ENCODE peak calls at places on chromosomes 5 and 9, in six cellular contexts. L is trophoblast cell; R is mammary epithelial cell; V is epithelial cell of esophagus; E is CD8-positive, alpha-beta T cell; M is cardiac fibroblast. A is an unnamed sample.

GRCh38 chr5:63262191-63262981 is 683.8 kb downstream of the LRRC70 start:
- DNase-seq in R (peak; percentile 72), V (peak; percentile 80), L (no peak), E (no peak), M (peak; percentile 87), A (no peak)

GRCh38 chr5:61790007-61790406 is 457.9 kb downstream of the ZSWIM6 start:
- DNase-seq in E (no peak), R (no peak), L (no peak), M (no peak), V (no peak), A (no peak)

GRCh38 chr5:133050500-133050899 is 1.3 kb upstream of the HSPA4 start:
- DNase-seq in E (no peak), L (no peak), V (peak; percentile 13), R (no peak), M (no peak), A (no peak)

GRCh38 chr9:83981126-83981871 is 694 bp downstream of the RMI1 start:
- DNase-seq in M (peak; percentile 63), E (peak; percentile 36), L (peak; percentile 86), V (peak; percentile 93), R (peak; percentile 69), A (peak; percentile 41)

GRCh38 chr5:152505442-152506042 is 100.5 kb upstream of the NMUR2 start:
- DNase-seq in E (no peak), V (peak; percentile 72), R (peak; percentile 51), M (peak; percentile 67), L (peak; percentile 78), A (peak; percentile 61)

GRCh38 chr9:3848445-3849114 is 322.8 kb upstream of the RFX3 start:
- DNase-seq in R (peak; percentile 57), V (peak; percentile 85), E (no peak), M (peak; percentile 57), L (peak; percentile 34), A (no peak)

GRCh38 chr5:128472032-128472431 is 66.0 kb downstream of the FBN2 start:
- DNase-seq in R (no peak), L (peak; percentile 95), E (no peak), M (no peak), V (no peak), A (no peak)

GRCh38 chr5:84816746-84817547 is 432.3 kb upstream of the EDIL3 start:
- DNase-seq in R (peak; percentile 12), L (no peak), E (no peak), M (peak; percentile 18), V (peak; percentile 60), A (no peak)

GRCh38 chr9:135884328-135885035 is 22.9 kb downstream of the CAMSAP1 start:
- DNase-seq in E (no peak), R (no peak), M (peak; percentile 65), V (peak; percentile 47), L (peak; percentile 26), A (no peak)

GRCh38 chr5:127564002-127564769 is 46.7 kb downstream of the PRRC1 start:
- DNase-seq in E (peak; percentile 28), M (peak; percentile 78), V (peak; percentile 75), R (peak; percentile 44), L (peak; percentile 75), A (peak; percentile 81)

GRCh38 chr5:141508808-141509611 is 20.1 kb downstream of the PCDHGC5 start:
- DNase-seq in E (no peak), V (peak; percentile 95), R (peak; percentile 98), L (peak; percentile 65), M (peak; percentile 97), A (no peak)

GRCh38 chr5:37014321-37014720 is 137.8 kb downstream of the NIPBL start:
- DNase-seq in E (no peak), L (no peak), M (no peak), R (no peak), V (no peak), A (no peak)

GRCh38 chr5:143619038-143619437 is 192.9 kb upstream of the HMHB1 start:
- DNase-seq in E (no peak), M (no peak), R (no peak), V (no peak), L (no peak), A (no peak)

GRCh38 chr5:123450641-123451421 is 27.6 kb upstream of the CEP120 start:
- DNase-seq in V (peak; percentile 64), M (peak; percentile 46), R (peak; percentile 32), L (no peak), E (no peak), A (no peak)

GRCh38 chr5:179870403-179870903 is 11.8 kb upstream of the MRNIP start:
- DNase-seq in E (no peak), L (peak; percentile 55), M (peak; percentile 41), V (peak; percentile 24), R (no peak), A (peak; percentile 20)

GRCh38 chr5:96517294-96517693 is 84.2 kb upstream of the PCSK1 start:
- DNase-seq in R (no peak), V (no peak), M (peak; percentile 36), L (no peak), E (no peak), A (no peak)

GRCh38 chr5:10632110-10632903 is 68.4 kb downstream of the ANKRD33B start:
- DNase-seq in E (no peak), R (no peak), L (peak; percentile 47), V (peak; percentile 10), M (peak; percentile 77), A (no peak)

GRCh38 chr5:68345166-68345565 is 129.6 kb downstream of the PIK3R1 start:
- DNase-seq in R (no peak), L (no peak), M (peak; percentile 39), V (no peak), E (no peak), A (no peak)

GRCh38 chr9:23006127-23006526 is 559.5 kb downstream of the DMRTA1 start:
- DNase-seq in R (no peak), E (no peak), V (no peak), L (no peak), M (no peak), A (no peak)

GRCh38 chr9:30932226-30932625 is 1452.2 kb upstream of the ACO1 start:
- DNase-seq in L (peak; percentile 34), M (peak; percentile 2), R (peak; percentile 45), E (no peak), V (peak; percentile 72), A (no peak)

DNA sequence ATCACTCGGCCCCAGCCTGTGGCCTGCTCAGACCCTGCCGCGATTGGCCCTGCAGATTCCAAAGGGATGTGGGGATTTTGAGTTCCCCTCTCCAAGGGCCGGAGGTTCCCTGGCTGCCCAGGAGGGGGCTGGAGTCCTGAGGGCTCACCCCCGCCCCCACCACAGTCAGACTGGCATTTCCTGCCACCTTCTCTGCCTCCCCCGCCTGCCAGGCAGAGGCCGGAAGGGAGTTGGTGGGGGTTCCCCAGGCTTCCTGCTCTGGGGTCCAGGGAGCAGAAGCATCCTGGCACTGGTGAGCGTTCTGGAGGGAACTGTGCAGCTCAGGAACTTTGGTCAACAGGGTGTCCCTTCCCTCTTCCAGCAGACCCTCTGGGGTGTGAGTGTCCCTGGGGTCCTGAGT is 70.6 kb downstream of the RXRA start:
- DNase-seq in M (no peak), E (peak; percentile 72), V (no peak), R (no peak), L (no peak), A (peak; percentile 67)
- H3K4me3 ChIP-seq in M (no peak overlapping the region), E (peak overlapping the region; percentile 60), V (no peak overlapping the region), R (peak overlapping the region; percentile 5), L (no peak overlapping the region), A (peak overlapping the region; percentile 52)

DNA sequence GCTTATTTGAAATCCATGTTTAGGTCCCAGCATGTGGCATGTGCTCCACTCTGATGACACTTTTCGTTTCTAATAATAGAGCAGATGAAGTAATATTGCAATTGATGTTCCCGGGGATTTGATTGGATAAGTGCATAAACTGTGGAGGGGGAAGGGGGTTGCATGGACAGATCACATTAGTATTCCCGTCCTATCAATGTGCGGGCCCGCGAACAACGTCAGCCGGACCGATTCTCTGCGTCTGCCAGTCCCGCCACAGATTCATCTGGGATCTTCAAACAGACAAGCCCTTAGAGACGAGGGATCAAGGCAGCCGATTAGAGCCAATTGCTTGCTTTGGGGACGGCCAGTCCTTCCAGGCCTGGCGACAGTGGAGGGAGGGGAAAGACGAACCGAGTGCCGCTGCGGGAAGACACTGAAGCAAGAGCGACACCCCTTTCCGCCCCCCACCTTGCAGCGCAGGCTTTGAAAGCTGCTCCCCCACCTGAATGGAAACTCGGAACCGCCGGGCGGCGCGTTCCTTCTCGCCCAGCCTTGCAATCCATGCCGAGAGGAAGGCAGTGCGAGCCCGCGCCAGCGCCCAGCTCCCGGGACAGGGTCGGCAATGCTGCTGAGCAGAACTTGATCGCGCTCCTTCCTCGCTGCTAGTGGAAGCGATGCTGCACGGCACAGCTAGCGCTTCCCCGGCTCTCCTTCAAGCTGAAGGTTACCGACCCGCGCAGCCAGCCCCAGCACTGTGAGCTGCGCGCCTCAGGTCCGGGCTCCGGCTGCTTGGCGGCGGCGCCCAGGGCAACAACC is at the start of gene RGS7BP:
- DNase-seq in E (no peak), L (no peak), M (peak; percentile 35), R (peak; percentile 22), V (peak; percentile 48), A (no peak)
- H3K4me3 ChIP-seq in E (no peak within 1 kb of the TSS), L (peak within 1 kb of the TSS; percentile 38), M (peak within 1 kb of the TSS; percentile 41), R (peak within 1 kb of the TSS; percentile 48), V (peak within 1 kb of the TSS; percentile 39), A (no peak within 1 kb of the TSS)

GRCh38 chr9:13478637-13479036 is 199.1 kb upstream of the MPDZ start:
- DNase-seq in V (no peak), L (no peak), M (no peak), R (no peak), E (no peak), A (no peak)
- H3K4me3 ChIP-seq in V (no peak overlapping the region), L (no peak overlapping the region), M (no peak overlapping the region), R (no peak overlapping the region), E (no peak overlapping the region), A (no peak overlapping the region)

DNA sequence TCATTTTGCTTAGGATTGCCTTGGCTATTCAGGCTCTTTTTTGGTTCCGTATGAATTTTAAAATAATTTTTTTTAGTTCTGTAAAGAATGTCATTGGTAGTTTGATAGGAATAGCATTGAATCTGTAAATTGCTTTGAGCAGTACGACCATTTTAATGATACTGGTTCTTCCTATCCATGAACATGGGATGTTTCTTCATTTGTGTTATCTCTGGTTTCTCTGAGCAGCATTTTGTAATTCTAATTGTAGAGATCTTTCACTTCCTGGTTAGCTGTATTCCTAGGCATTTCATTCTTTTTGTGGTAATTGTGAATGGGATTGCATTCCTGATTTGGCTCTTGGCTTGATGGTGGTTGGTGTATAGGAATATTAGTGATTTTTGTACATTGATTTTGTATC is 6.3 kb upstream of the UBE2QL1 start:
- DNase-seq in M (no peak), L (no peak), V (no peak), R (no peak), E (no peak), A (no peak)
- H3K4me3 ChIP-seq in M (no peak overlapping the region), L (no peak overlapping the region), V (no peak overlapping the region), R (no peak overlapping the region), E (no peak overlapping the region), A (no peak overlapping the region)

DNA sequence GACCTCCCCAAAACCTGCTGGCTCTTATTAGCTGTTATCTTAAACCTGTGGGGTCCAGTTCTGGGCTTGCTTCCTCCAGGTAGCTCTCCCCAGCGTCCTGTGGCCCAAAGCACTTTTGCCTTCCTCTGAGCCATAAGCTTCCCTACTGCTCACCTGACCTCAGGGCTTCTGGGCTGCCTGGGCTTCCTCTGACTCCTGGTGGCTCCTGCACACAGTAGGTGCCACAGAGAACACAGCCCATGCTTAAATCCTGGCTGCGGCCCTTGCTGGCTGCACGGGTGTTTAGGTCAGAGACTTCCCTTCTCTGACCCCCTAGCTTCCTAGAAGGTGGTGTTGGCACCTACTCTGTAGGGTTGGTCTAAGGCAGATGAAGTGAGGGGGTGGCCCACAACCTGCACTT is 2.5 kb downstream of the RALGDS start:
- DNase-seq in M (no peak), L (no peak), E (no peak), V (no peak), R (no peak), A (no peak)
- H3K4me3 ChIP-seq in M (no peak overlapping the region), L (no peak overlapping the region), E (no peak overlapping the region), V (no peak overlapping the region), R (no peak overlapping the region), A (no peak overlapping the region)

A was measured in Jurkat, Clone E6-1.